ENCODE peak calls at places on chromosomes 2 and 18, in four cellular contexts. One of them, this sample, is unnamed.

GRCh38 chr2:156430978-156431358 is 5.2 kb upstream of the GPD2 start:
- DNase-seq in EH: peak; percentile 80
- DNase-seq in GM20000: peak; percentile 68
- DNase-seq in BJ: no peak
- DNase-seq in this sample: peak; percentile 55

GRCh38 chr2:73830871-73831401 is 2.2 kb downstream of the STAMBP start:
- DNase-seq in BJ: peak; percentile 26
- DNase-seq in GM20000: no peak
- DNase-seq in EH: peak; percentile 75
- DNase-seq in this sample: no peak

GRCh38 chr2:44948565-44949328 is 7.2 kb downstream of the SIX3 start:
- DNase-seq in BJ: no peak
- DNase-seq in GM20000: no peak
- DNase-seq in EH: no peak
- DNase-seq in this sample: no peak

GRCh38 chr2:104385743-104386142 is 468.2 kb upstream of the POU3F3 start:
- DNase-seq in GM20000: no peak
- DNase-seq in EH: no peak
- DNase-seq in BJ: no peak
- DNase-seq in this sample: no peak

GRCh38 chr2:65265090-65266045 is 37.7 kb downstream of the ACTR2 start:
- DNase-seq in EH: peak; percentile 82
- DNase-seq in GM20000: no peak
- DNase-seq in BJ: peak; percentile 32
- DNase-seq in this sample: peak; percentile 55

GRCh38 chr2:84931384-84931821 is 25.9 kb downstream of the TMSB10 start:
- DNase-seq in GM20000: peak; percentile 50
- DNase-seq in EH: no peak
- DNase-seq in BJ: no peak
- DNase-seq in this sample: peak; percentile 66

GRCh38 chr18:62332964-62333695 is 8.0 kb downstream of the TNFRSF11A start:
- DNase-seq in BJ: no peak
- DNase-seq in EH: no peak
- DNase-seq in GM20000: no peak
- DNase-seq in this sample: no peak

GRCh38 chr2:37827911-37828411 is 97.1 kb upstream of the RMDN2 start:
- DNase-seq in GM20000: no peak
- DNase-seq in BJ: no peak
- DNase-seq in EH: peak; percentile 92
- DNase-seq in this sample: no peak

GRCh38 chr2:6071536-6071935 is 379.4 kb downstream of the SOX11 start:
- DNase-seq in BJ: no peak
- DNase-seq in GM20000: no peak
- DNase-seq in EH: no peak
- DNase-seq in this sample: no peak

GRCh38 chr18:12314586-12315305 is 6.7 kb downstream of the TUBB6 start:
- DNase-seq in GM20000: no peak
- DNase-seq in BJ: no peak
- DNase-seq in EH: no peak
- DNase-seq in this sample: peak; percentile 53

GRCh38 chr2:29526587-29527586 is 394.5 kb downstream of the ALK start:
- DNase-seq in EH: no peak
- DNase-seq in GM20000: no peak
- DNase-seq in BJ: no peak
- DNase-seq in this sample: no peak

GRCh38 chr2:150916434-150916833 is 345.2 kb downstream of the RBM43 start:
- DNase-seq in EH: no peak
- DNase-seq in GM20000: no peak
- DNase-seq in BJ: no peak
- DNase-seq in this sample: no peak

GRCh38 chr18:2448565-2449151 is 122.6 kb downstream of the METTL4 start:
- DNase-seq in GM20000: no peak
- DNase-seq in EH: peak; percentile 35
- DNase-seq in BJ: peak; percentile 32
- DNase-seq in this sample: no peak

GRCh38 chr18:22385718-22386117 is 32.0 kb downstream of the CTAGE1 start:
- DNase-seq in EH: peak; percentile 82
- DNase-seq in GM20000: no peak
- DNase-seq in BJ: peak; percentile 20
- DNase-seq in this sample: no peak

GRCh38 chr2:121521359-121521758 is 9.3 kb upstream of the RNU4ATAC start:
- DNase-seq in GM20000: no peak
- DNase-seq in BJ: no peak
- DNase-seq in EH: no peak
- DNase-seq in this sample: no peak

GRCh38 chr18:49647496-49648168 is 85.8 kb downstream of the LIPG start:
- DNase-seq in BJ: no peak
- DNase-seq in EH: peak; percentile 27
- DNase-seq in GM20000: no peak
- DNase-seq in this sample: no peak

GRCh38 chr2:223815186-223815883 is 22.0 kb downstream of the AP1S3 start:
- DNase-seq in BJ: peak; percentile 81
- DNase-seq in EH: peak; percentile 95
- DNase-seq in GM20000: no peak
- DNase-seq in this sample: no peak

GRCh38 chr18:48913201-48913600 is 37.6 kb downstream of the SMAD7 start:
- DNase-seq in BJ: no peak
- DNase-seq in EH: no peak
- DNase-seq in GM20000: no peak
- DNase-seq in this sample: peak; percentile 71

GRCh38 chr2:205848601-205849000 is 166.3 kb downstream of the NRP2 start:
- DNase-seq in EH: no peak
- DNase-seq in GM20000: no peak
- DNase-seq in BJ: no peak
- DNase-seq in this sample: no peak

GRCh38 chr2:192151848-192152247 is 42.9 kb downstream of the TMEFF2 start:
- DNase-seq in BJ: no peak
- DNase-seq in EH: peak; percentile 63
- DNase-seq in GM20000: no peak
- DNase-seq in this sample: no peak

GRCh38 chr18:73681912-73682311 is 465.7 kb downstream of the FBXO15 start:
- DNase-seq in BJ: no peak
- DNase-seq in GM20000: no peak
- DNase-seq in EH: no peak
- DNase-seq in this sample: no peak

GRCh38 chr2:199460101-199460671 is 2.4 kb upstream of the SATB2 start:
- DNase-seq in EH: peak; percentile 38
- DNase-seq in BJ: no peak
- DNase-seq in GM20000: peak; percentile 32
- DNase-seq in this sample: no peak

GRCh38 chr2:178279142-178279541 is 84.8 kb downstream of the OSBPL6 start:
- DNase-seq in GM20000: no peak
- DNase-seq in EH: peak; percentile 94
- DNase-seq in BJ: peak; percentile 71
- DNase-seq in this sample: no peak

GRCh38 chr18:24631238-24632025 is 171.0 kb downstream of the HRH4 start:
- DNase-seq in EH: no peak
- DNase-seq in GM20000: no peak
- DNase-seq in BJ: no peak
- DNase-seq in this sample: no peak

GRCh38 chr2:67260348-67261277 is 136.5 kb upstream of the ETAA1 start:
- DNase-seq in EH: peak; percentile 100
- DNase-seq in BJ: peak; percentile 100
- DNase-seq in GM20000: no peak
- DNase-seq in this sample: no peak

GRCh38 chr18:22604390-22604985 is 186.8 kb upstream of the CTAGE1 start:
- DNase-seq in EH: peak; percentile 9
- DNase-seq in GM20000: no peak
- DNase-seq in BJ: no peak
- DNase-seq in this sample: no peak

GRCh38 chr2:168246072-168246482 is 1.3 kb downstream of the STK39 start:
- DNase-seq in EH: no peak
- DNase-seq in GM20000: no peak
- DNase-seq in BJ: no peak
- DNase-seq in this sample: no peak

GRCh38 chr18:58391113-58391892 is 237.6 kb downstream of the ALPK2 start:
- DNase-seq in EH: peak; percentile 5
- DNase-seq in BJ: no peak
- DNase-seq in GM20000: no peak
- DNase-seq in this sample: no peak

GRCh38 chr2:100761365-100761764 is 58.6 kb upstream of the NPAS2 start:
- DNase-seq in BJ: no peak
- DNase-seq in GM20000: no peak
- DNase-seq in EH: no peak
- DNase-seq in this sample: no peak

This sample was measured in MM.1S.